ENCODE peak calls at places on chromosome 3, in five cellular contexts. U is body of pancreas, W is adrenal gland, R is IMR-90, M is esophagus squamous epithelium. J is an unnamed sample.

GRCh38 chr3:192273001-192273400 is 454.3 kb downstream of the FGF12 start:
- DNase-seq in U (no peak), W (no peak), R (no peak), M (no peak), J (no peak)

GRCh38 chr3:97687734-97688133 is 76.8 kb upstream of the ARL6 start:
- DNase-seq in U (no peak), W (no peak), R (no peak), M (no peak), J (no peak)

GRCh38 chr3:78689378-78689777 is 1078.4 kb downstream of the ROBO1 start:
- DNase-seq in U (no peak), W (no peak), R (no peak), M (no peak), J (no peak)

GRCh38 chr3:152264378-152264777 is 4.4 kb upstream of the MBNL1 start:
- DNase-seq in U (no peak), W (no peak), R (no peak), M (no peak), J (peak; percentile 36)

GRCh38 chr3:123451186-123451585 is 2.3 kb upstream of the ADCY5 start:
- DNase-seq in U (no peak), W (no peak), R (no peak), M (no peak), J (no peak)

GRCh38 chr3:184602406-184603155 is 41.0 kb downstream of the EPHB3 start:
- DNase-seq in U (no peak), W (no peak), R (no peak), M (no peak), J (no peak)

GRCh38 chr3:94862703-94863102 is 799.8 kb downstream of the NSUN3 start:
- DNase-seq in U (no peak), W (no peak), R (no peak), M (no peak), J (peak; percentile 48)

GRCh38 chr3:116445291-116445841 is at the start of gene LSAMP:
- DNase-seq in U (no peak), W (peak; percentile 22), R (peak; percentile 35), M (no peak), J (no peak)

GRCh38 chr3:32334675-32335074 is 57.0 kb upstream of the CMTM7 start:
- DNase-seq in U (no peak), W (no peak), R (no peak), M (no peak), J (peak; percentile 25)

GRCh38 chr3:156094391-156094790 is 26.0 kb upstream of the KCNAB1 start:
- DNase-seq in U (no peak), W (no peak), R (no peak), M (no peak), J (no peak)

GRCh38 chr3:64190517-64191515 is 34.5 kb downstream of the PRICKLE2 start:
- DNase-seq in U (no peak), W (no peak), R (peak; percentile 94), M (no peak), J (peak; percentile 1)

GRCh38 chr3:54358969-54359648 is 236.8 kb downstream of the CACNA2D3 start:
- DNase-seq in U (no peak), W (no peak), R (no peak), M (no peak), J (no peak)

GRCh38 chr3:141336672-141337522 is 31.4 kb upstream of the ZBTB38 start:
- DNase-seq in U (no peak), W (no peak), R (peak; percentile 87), M (no peak), J (peak; percentile 43)

GRCh38 chr3:48634661-48635221 is 520 bp downstream of the SLC26A6 start:
- DNase-seq in U (peak; percentile 50), W (peak; percentile 50), R (peak; percentile 51), M (no peak), J (peak; percentile 84)

GRCh38 chr3:58009026-58009748 is 965 bp downstream of the FLNB start:
- DNase-seq in U (peak; percentile 48), W (no peak), R (no peak), M (no peak), J (no peak)

GRCh38 chr3:133827684-133828083 is 22.1 kb downstream of the SRPRB start:
- DNase-seq in U (no peak), W (no peak), R (no peak), M (no peak), J (no peak)

GRCh38 chr3:53730565-53730964 is 115.7 kb downstream of the CHDH start:
- DNase-seq in U (no peak), W (no peak), R (no peak), M (no peak), J (no peak)

GRCh38 chr3:196754215-196754937 is 14.7 kb downstream of the PAK2 start:
- DNase-seq in U (no peak), W (no peak), R (no peak), M (no peak), J (no peak)

GRCh38 chr3:41169038-41169437 is 30.3 kb upstream of the CTNNB1 start:
- DNase-seq in U (no peak), W (no peak), R (no peak), M (no peak), J (no peak)

GRCh38 chr3:22734207-22734606 is 468.9 kb upstream of the UBE2E2 start:
- DNase-seq in U (no peak), W (no peak), R (no peak), M (no peak), J (no peak)

GRCh38 chr3:129994883-129995559 is 20.5 kb downstream of the TRH start:
- DNase-seq in U (no peak), W (no peak), R (no peak), M (no peak), J (no peak)

GRCh38 chr3:377158-377561 is 180.6 kb downstream of the CHL1 start:
- DNase-seq in U (no peak), W (no peak), R (peak; percentile 63), M (no peak), J (peak; percentile 36)

GRCh38 chr3:63343674-63344073 is 65.6 kb downstream of the SYNPR start:
- DNase-seq in U (peak; percentile 87), W (peak; percentile 89), R (peak; percentile 92), M (no peak), J (peak; percentile 89)

GRCh38 chr3:20041197-20041780 is 1.0 kb downstream of the KAT2B start:
- DNase-seq in U (peak; percentile 88), W (peak; percentile 90), R (peak; percentile 56), M (peak; percentile 27), J (peak; percentile 81)

GRCh38 chr3:52023860-52024764 is 28.4 kb upstream of the RPL29 start:
- DNase-seq in U (no peak), W (no peak), R (no peak), M (no peak), J (peak; percentile 93)
- TF ChIP-seq POLR2A in U (no peak), W (no peak), R (no peak), M (no peak), J (no peak)

DNA sequence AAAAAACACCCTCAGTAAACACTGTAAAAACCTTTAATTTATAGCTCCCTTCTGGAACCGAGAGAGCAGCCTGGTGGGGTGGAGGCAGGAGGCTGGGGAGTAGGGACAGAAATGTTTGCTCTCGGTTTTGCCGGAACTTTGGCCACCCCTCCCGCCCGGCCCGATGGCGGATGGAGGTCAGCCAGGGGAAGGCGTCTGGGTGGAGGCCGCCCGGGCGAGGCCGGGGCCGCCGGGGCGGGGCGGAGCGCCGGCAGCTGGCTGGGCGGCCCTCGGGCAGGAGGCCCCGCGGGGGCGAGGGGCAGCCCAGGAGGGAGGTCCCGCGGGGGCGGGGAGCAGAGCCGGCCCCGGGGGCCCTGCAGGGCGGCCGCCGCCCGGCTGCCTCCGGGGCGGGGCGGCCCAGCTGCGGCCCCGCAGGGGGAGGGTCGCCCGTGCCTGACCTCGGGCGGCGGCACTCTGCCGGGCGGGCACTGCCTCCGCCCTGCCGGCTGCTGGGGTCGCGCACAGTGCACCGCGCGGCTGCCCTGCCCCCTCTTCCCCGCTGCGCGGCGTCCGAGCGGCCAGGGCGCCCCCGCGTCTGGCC is 829 bp upstream of the SKIL start:
- DNase-seq in U (peak; percentile 87), W (peak; percentile 87), R (peak; percentile 74), M (peak; percentile 20), J (peak; percentile 88)
- TF ChIP-seq POLR2A in U (peak; percentile 82), W (peak; percentile 59), R (peak; percentile 75), M (peak; percentile 20), J (no peak)

DNA sequence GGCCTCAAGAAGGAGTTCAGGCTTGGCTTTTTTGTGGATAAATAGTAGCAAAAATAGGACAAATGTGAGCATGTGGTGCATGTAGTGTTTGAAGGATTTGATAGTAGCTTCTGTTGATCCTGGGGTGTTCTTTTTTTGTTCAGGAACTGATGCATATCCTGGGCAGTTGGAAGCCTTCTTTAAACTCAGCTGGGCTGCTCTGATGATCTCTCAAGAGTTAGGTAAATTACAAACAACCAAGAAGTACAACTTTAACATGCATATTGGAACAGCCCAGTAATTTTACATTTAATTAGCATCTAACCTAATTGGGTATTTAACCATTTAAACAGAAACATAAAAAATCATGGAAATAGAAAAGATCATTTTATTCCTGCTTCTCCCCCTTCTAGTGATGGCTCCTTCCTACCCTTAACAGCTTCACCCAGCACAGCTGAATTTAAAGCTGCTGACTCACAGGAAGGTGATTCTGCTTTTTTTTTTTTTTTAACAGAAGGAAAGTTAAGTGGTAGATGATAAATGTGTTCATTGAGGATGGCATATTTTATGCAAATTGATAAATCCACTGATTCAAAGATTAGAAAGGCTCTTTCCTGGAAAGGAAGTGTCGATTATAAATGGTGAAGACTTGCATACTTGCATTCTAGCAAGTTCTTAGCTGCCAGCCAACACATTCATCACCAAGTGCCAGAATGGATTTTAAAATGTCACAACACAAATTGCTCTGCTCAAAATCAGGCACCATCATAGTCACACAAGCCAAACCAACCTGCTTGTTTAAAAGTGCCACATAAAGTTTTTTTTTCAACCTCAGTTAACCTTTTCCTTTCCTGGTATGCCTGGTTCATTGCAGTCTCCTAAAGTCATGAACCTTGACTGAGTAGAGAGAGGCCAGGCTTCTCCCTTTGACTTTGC is 20.0 kb downstream of the SLC35G2 start:
- DNase-seq in U (no peak), W (peak; percentile 23), R (peak; percentile 64), M (no peak), J (peak; percentile 46)
- TF ChIP-seq POLR2A in U (no peak), W (no peak), R (no peak), M (no peak), J (no peak)

GRCh38 chr3:69012836-69013255 is 638 bp downstream of the EOGT start:
- DNase-seq in U (peak; percentile 64), W (peak; percentile 52), R (peak; percentile 67), M (no peak), J (peak; percentile 31)
- TF ChIP-seq POLR2A in U (no peak), W (no peak), R (no peak), M (no peak), J (no peak)